ENCODE peak calls at places on chromosomes 2 and 18, in four cellular contexts. T is fibroblast of the aortic adventitia, J is astrocyte, R is IMR-90. G is an unnamed sample.

GRCh38 chr2:218961229-218961628 is 1.8 kb downstream of the CDK5R2 start:
- DNase-seq in R (no peak), J (no peak), T (no peak), G (no peak)

GRCh38 chr2:218269900-218270720 is at the start of the genes AAMP and PNKD:
- DNase-seq in J (peak; percentile 97), T (peak; percentile 99), R (peak; percentile 99), G (peak; percentile 100)

GRCh38 chr18:8097399-8097798 is 511.8 kb upstream of the RAB12 start:
- DNase-seq in R (no peak), T (no peak), J (no peak), G (no peak)

GRCh38 chr2:20072436-20073158 is 21.2 kb upstream of the LAPTM4A start:
- DNase-seq in R (no peak), J (no peak), T (peak; percentile 50), G (no peak)

GRCh38 chr18:8507881-8508280 is 101.4 kb upstream of the RAB12 start:
- DNase-seq in R (peak; percentile 21), J (peak; percentile 16), T (peak; percentile 79), G (no peak)

GRCh38 chr2:95313296-95314265 is 16.4 kb downstream of the KCNIP3 start:
- DNase-seq in T (no peak), R (no peak), J (no peak), G (no peak)

GRCh38 chr18:2971741-2972552 is 41.0 kb downstream of the LPIN2 start:
- DNase-seq in J (no peak), T (no peak), R (no peak), G (no peak)

GRCh38 chr2:20752293-20752692 is 70.6 kb downstream of the LDAH start:
- DNase-seq in R (no peak), J (no peak), T (no peak), G (no peak)

GRCh38 chr2:20282916-20283592 is 58.1 kb upstream of the SDC1 start:
- DNase-seq in J (peak; percentile 44), R (peak; percentile 33), T (peak; percentile 64), G (no peak)

GRCh38 chr2:200376422-200377142 is 70.1 kb downstream of the SPATS2L start:
- DNase-seq in T (no peak), J (no peak), R (no peak), G (no peak)

GRCh38 chr18:10659000-10659399 is 133.2 kb downstream of the NAPG start:
- DNase-seq in T (no peak), R (no peak), J (no peak), G (no peak)

GRCh38 chr2:121266543-121267106 is 18.4 kb downstream of the TFCP2L1 start:
- DNase-seq in R (no peak), J (no peak), T (no peak), G (no peak)

GRCh38 chr2:218060122-218060521 is 8.9 kb upstream of the RUFY4 start:
- DNase-seq in J (no peak), T (no peak), R (no peak), G (no peak)

GRCh38 chr18:46332956-46333355 is 228.8 kb downstream of the HAUS1 start:
- DNase-seq in T (no peak), J (no peak), R (no peak), G (no peak)

GRCh38 chr2:150165479-150165878 is 322.0 kb downstream of the RND3 start:
- DNase-seq in R (no peak), T (peak; percentile 46), J (peak; percentile 96), G (no peak)

GRCh38 chr18:77223221-77223639 is 26.4 kb upstream of the GALR1 start:
- DNase-seq in T (no peak), J (no peak), R (no peak), G (no peak)

GRCh38 chr18:58515175-58515574 is 113.7 kb downstream of the ALPK2 start:
- DNase-seq in T (no peak), R (no peak), J (no peak), G (no peak)

GRCh38 chr18:58513615-58514014 is 115.3 kb downstream of the ALPK2 start:
- DNase-seq in R (no peak), J (no peak), T (no peak), G (peak; percentile 32)

GRCh38 chr18:58516514-58517285 is 112.2 kb downstream of the ALPK2 start:
- DNase-seq in T (no peak), R (no peak), J (no peak), G (no peak)

GRCh38 chr18:58512648-58513338 is 116.1 kb downstream of the ALPK2 start:
- DNase-seq in T (no peak), R (no peak), J (no peak), G (no peak)

DNA sequence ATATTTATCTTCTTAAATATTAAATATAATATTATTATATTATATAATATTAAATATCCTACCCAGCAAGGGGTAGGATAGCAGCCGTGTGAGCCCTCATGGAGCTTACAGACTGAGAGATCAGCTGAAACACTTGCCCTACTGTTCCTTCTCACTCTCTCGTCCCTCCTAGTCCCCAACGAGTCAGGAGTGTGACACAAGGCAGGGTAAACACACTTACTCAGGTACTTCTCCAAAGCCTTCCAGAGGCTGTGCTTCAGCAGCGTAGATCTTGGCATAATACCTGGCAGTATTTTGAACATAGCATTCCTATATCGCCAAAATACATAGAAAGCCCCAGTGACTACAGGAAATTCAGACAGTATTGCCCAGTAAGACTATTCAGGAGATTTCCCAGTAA is 114.1 kb downstream of the ALPK2 start:
- DNase-seq in R (no peak), J (no peak), T (no peak), G (no peak)
- TF ChIP-seq CTCF in R (no peak), J (no peak), T (no peak), G (no peak)

GRCh38 chr2:238433300-238433915 is 6.7 kb downstream of the ASB1 start:
- DNase-seq in R (no peak), J (no peak), T (no peak), G (no peak)
- TF ChIP-seq CTCF in R (no peak), J (no peak), T (no peak), G (no peak)

DNA sequence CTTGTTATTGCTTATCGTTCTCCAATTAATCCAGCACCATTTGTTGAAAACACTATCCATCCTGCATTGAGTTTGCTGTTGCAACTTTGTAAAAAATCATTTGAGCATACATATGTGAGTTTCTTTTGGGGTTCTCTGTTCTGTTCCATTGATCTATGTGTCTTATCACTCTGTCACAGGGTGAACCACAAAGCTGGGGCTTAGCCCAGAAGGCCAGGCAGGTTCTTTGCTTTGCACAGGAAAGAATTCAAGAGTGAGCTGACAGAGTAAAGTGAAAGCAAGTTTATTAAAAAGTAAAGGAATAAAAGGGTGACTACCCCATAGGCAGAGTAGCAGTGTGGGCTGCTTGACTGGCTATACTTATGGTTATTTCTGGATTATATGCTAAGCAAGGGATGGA is 46.7 kb downstream of the RNF138 start:
- DNase-seq in R (no peak), J (peak; percentile 1), T (no peak), G (no peak)
- TF ChIP-seq CTCF in R (no peak), J (no peak), T (no peak), G (no peak)

DNA sequence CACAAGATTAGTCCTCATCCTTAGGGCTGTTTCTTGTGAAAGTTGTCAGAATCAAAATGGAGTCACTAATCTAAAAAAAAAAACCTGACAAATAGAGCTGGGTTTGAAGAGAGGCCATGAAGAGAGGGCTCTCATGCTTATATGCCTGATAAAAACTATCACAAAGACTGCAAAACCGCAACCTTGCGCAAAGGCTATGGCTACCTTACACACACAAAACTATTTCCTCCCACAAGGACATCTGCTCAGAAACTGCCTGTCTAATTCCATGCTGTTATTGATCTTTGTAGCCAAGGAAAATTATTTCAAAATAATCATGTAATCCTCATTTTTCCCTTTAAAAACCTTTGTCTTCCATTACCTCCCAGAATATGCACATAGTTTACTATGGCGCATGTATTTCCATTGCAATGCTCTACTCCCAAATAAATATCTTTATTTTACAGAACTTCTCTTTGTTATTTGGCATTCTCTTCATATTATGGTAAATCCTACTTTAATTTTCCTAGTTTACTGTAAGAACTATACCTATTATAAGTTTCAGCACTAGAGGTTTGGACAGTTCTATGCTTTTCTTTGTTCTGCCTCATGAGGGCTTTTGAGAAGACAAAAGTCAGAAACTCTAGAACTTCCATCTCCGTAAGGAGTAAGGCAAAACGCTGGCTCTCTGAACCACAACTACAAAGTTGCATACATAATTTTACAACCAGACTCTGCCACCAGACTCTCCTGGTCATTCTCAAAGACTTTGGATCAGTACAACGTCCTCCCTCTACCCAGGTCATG is 9.6 kb upstream of the DPYSL5 start:
- DNase-seq in T (peak; percentile 57), R (peak; percentile 36), J (peak; percentile 29), G (no peak)
- TF ChIP-seq CTCF in T (peak; percentile 41), R (no peak), J (no peak), G (no peak)

DNA sequence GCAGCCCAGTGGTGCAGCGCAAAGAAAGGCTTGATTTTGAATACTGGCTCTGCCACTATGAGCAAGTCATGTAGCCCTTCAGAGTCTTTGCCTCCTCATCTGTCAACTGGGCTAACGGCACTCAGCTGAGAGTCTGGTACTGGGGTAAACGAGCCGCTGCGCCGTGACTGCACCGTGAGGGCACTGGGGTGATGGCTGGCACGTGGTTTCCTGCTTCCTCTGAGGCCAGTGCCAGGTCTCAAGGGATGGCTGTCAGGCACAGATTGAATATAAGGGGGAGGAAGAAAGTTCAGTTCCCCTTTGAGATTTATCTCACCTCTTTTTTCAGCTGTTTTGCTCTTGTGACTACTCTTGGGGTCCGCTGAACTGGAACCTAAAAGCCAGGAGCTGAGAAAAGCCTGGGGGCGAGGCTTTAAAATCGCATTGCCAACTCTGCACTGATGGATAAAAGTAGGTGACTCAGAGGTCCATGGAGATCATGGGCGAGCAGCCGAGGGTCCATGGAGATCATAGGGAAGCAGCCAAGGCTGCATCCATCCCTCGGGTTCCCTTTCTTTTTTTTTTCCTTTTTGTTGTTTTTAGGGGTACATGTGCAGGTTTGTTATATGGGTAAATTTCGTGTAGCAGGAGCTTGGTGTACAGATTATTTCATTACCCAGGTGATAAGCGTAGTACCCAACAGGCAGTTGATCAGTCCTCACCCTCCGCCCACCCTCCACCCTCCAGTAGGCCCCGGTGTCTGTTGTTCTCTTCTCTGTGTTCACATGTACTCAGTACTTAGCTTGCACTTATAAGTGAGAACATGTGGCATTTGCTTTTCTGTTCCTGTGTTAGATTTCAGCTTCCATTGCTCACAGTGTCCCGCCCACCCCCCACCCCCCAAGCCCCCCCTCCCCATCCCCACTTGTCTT is 114.3 kb downstream of the SPP2 start:
- DNase-seq in J (no peak), T (no peak), R (no peak), G (no peak)
- TF ChIP-seq CTCF in J (no peak), T (no peak), R (no peak), G (no peak)

DNA sequence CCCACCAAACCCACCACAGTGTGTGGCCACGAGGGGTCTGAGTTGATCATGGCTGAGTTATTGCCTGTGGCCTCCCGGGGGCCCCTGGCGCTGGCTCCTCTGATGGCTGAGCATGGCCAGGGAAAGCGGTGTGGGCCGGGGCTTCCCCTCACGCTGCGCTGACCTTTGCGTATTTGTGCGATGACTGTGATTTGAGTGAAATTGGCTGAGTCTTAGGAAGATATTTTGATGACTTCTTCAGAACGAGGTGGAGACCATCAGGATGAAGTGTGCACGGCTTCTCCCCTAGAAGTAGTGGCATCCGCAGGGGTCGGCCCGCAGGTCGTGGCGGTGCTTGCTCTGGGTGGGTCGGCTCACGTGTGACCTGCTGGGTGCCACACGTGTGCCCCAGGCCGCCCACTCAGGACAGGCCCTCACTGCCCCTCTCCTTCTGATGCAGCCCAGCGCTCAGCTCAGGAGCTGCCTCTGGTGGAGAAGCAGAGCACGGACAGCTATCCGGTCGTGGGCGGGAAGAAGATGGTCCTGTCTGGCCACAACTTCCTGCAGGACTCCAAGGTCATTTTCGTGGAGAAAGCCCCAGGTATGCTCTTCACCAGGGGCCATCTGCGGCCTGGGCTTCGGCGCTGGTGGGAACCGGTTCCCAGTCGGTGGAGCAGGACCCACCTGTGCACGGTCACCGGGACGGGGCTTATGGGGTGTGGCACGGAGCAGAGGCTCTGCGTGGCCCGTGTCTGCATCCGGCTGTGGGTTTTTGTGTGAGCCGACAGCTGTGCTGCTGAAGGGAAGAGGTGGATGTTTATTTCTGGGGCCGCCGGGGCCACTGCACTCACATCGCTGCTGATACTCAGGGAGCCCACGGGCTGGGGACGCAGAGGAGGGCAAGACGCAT is 55.8 kb downstream of the NFATC1 start:
- DNase-seq in J (no peak), R (no peak), T (no peak), G (no peak)
- TF ChIP-seq CTCF in J (no peak), R (no peak), T (no peak), G (peak; percentile 22)

GRCh38 chr2:223901854-223902253 is 43.3 kb downstream of the WDFY1 start:
- DNase-seq in T (no peak), R (no peak), J (no peak), G (no peak)
- TF ChIP-seq CTCF in T (no peak), R (no peak), J (no peak), G (no peak)